ENCODE peak calls at places on chromosomes 11 and 22, in six cellular contexts. One of them, this sample, is unnamed.

GRCh38 chr22:19872779-19873137 is 18.1 kb upstream of the GNB1L start:
- DNase-seq in mesendoderm: no peak
- DNase-seq in IMR-90: no peak
- DNase-seq in H1: peak
- DNase-seq in H9: peak
- DNase-seq in mesenchymal stem cell: no peak
- DNase-seq in this sample: no peak

GRCh38 chr22:20745177-20745576 is 28.7 kb upstream of the SERPIND1 start:
- DNase-seq in H9: no peak
- DNase-seq in mesendoderm: no peak
- DNase-seq in H1: no peak
- DNase-seq in IMR-90: no peak
- DNase-seq in mesenchymal stem cell: no peak
- DNase-seq in this sample: no peak

GRCh38 chr11:65224939-65225283 is 36.9 kb upstream of the POLA2 start:
- DNase-seq in H9: peak
- DNase-seq in mesendoderm: peak
- DNase-seq in mesenchymal stem cell: peak
- DNase-seq in H1: no peak
- DNase-seq in IMR-90: peak
- DNase-seq in this sample: no peak

GRCh38 chr22:22454997-22455396 is 53.5 kb downstream of the ZNF280B start:
- DNase-seq in mesendoderm: no peak
- DNase-seq in H9: no peak
- DNase-seq in mesenchymal stem cell: no peak
- DNase-seq in H1: no peak
- DNase-seq in IMR-90: no peak
- DNase-seq in this sample: no peak

GRCh38 chr11:7654094-7654742 is 19.1 kb downstream of the CYB5R2 start:
- DNase-seq in mesendoderm: no peak
- DNase-seq in H9: no peak
- DNase-seq in mesenchymal stem cell: no peak
- DNase-seq in IMR-90: no peak
- DNase-seq in H1: no peak
- DNase-seq in this sample: no peak

GRCh38 chr11:46273511-46274205 is 3.8 kb upstream of the CREB3L1 start:
- DNase-seq in mesendoderm: no peak
- DNase-seq in H1: no peak
- DNase-seq in mesenchymal stem cell: no peak
- DNase-seq in IMR-90: no peak
- DNase-seq in H9: no peak
- DNase-seq in this sample: no peak

GRCh38 chr11:72814139-72814830 is at the start of gene ATG16L2:
- DNase-seq in H1: peak
- DNase-seq in IMR-90: peak
- DNase-seq in H9: peak
- DNase-seq in mesendoderm: peak
- DNase-seq in mesenchymal stem cell: peak
- DNase-seq in this sample: peak

GRCh38 chr11:111729441-111729840 is 36.7 kb downstream of the PPP2R1B start:
- DNase-seq in mesendoderm: no peak
- DNase-seq in H1: no peak
- DNase-seq in mesenchymal stem cell: no peak
- DNase-seq in IMR-90: peak
- DNase-seq in H9: no peak
- DNase-seq in this sample: no peak

GRCh38 chr11:68460741-68461283 is at the start of gene PPP6R3:
- DNase-seq in mesendoderm: no peak
- DNase-seq in H1: no peak
- DNase-seq in H9: no peak
- DNase-seq in IMR-90: no peak
- DNase-seq in mesenchymal stem cell: no peak
- DNase-seq in this sample: no peak

GRCh38 chr22:19117111-19117512 is 5.1 kb downstream of the DGCR2 start:
- DNase-seq in IMR-90: no peak
- DNase-seq in mesenchymal stem cell: no peak
- DNase-seq in H1: no peak
- DNase-seq in mesendoderm: no peak
- DNase-seq in H9: no peak
- DNase-seq in this sample: no peak

GRCh38 chr11:75467881-75468280 is 34.9 kb upstream of the KLHL35 start:
- DNase-seq in H1: no peak
- DNase-seq in mesendoderm: peak
- DNase-seq in mesenchymal stem cell: no peak
- DNase-seq in H9: no peak
- DNase-seq in IMR-90: no peak
- DNase-seq in this sample: no peak

GRCh38 chr11:74532496-74533246 is 39.1 kb upstream of the LIPT2 start:
- DNase-seq in H9: no peak
- DNase-seq in mesendoderm: no peak
- DNase-seq in mesenchymal stem cell: no peak
- DNase-seq in IMR-90: no peak
- DNase-seq in H1: no peak
- DNase-seq in this sample: no peak

GRCh38 chr22:38685761-38686160 is 4.0 kb downstream of the TOMM22 start:
- DNase-seq in IMR-90: no peak
- DNase-seq in H1: no peak
- DNase-seq in H9: no peak
- DNase-seq in mesenchymal stem cell: no peak
- DNase-seq in mesendoderm: no peak
- DNase-seq in this sample: no peak

GRCh38 chr22:43081968-43082367 is 7.2 kb downstream of the TTLL1 start:
- DNase-seq in H9: no peak
- DNase-seq in mesenchymal stem cell: no peak
- DNase-seq in H1: no peak
- DNase-seq in IMR-90: peak
- DNase-seq in mesendoderm: no peak
- DNase-seq in this sample: no peak

DNA sequence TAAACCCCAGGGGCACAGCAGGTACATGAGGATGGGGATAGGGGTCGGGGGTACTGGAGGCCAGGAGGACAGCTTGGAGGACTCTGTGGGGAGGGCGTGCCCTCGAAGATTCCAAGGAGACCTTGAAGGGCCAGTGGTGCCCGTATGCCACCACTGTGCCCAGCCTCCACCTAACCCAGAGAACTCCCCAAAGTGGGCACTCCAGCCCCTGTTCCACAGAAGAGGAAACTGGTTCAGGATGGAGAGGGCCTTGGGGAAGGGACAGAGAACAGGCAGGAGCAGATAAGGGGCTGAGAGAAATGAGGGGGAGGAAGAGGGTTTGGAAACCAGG is 2.2 kb upstream of the PHLDA2 start:
- DNase-seq in H1: no peak
- DNase-seq in mesendoderm: no peak
- DNase-seq in H9: no peak
- DNase-seq in IMR-90: no peak
- DNase-seq in mesenchymal stem cell: no peak
- DNase-seq in this sample: no peak
- H2BK15ac ChIP-seq in H1: peak
- H2BK15ac ChIP-seq in mesendoderm: no peak
- H2BK15ac ChIP-seq in H9: no peak
- H2BK15ac ChIP-seq in IMR-90: no peak
- H2BK15ac ChIP-seq in mesenchymal stem cell: no peak
- H2BK15ac ChIP-seq in this sample: no peak

GRCh38 chr22:29665486-29665885 is 54.3 kb upstream of the CABP7 start:
- DNase-seq in H1: no peak
- DNase-seq in mesendoderm: no peak
- DNase-seq in mesenchymal stem cell: no peak
- DNase-seq in H9: no peak
- DNase-seq in IMR-90: no peak
- DNase-seq in this sample: no peak

GRCh38 chr22:29670615-29671014 is 49.2 kb upstream of the CABP7 start:
- DNase-seq in H1: no peak
- DNase-seq in H9: no peak
- DNase-seq in mesendoderm: no peak
- DNase-seq in mesenchymal stem cell: no peak
- DNase-seq in IMR-90: no peak
- DNase-seq in this sample: peak

GRCh38 chr22:29673361-29673760 is 46.4 kb upstream of the CABP7 start:
- DNase-seq in H1: no peak
- DNase-seq in mesenchymal stem cell: no peak
- DNase-seq in mesendoderm: no peak
- DNase-seq in IMR-90: no peak
- DNase-seq in H9: no peak
- DNase-seq in this sample: no peak

GRCh38 chr22:29664731-29665130 is 55.1 kb upstream of the CABP7 start:
- DNase-seq in mesendoderm: no peak
- DNase-seq in mesenchymal stem cell: peak
- DNase-seq in H1: no peak
- DNase-seq in IMR-90: peak
- DNase-seq in H9: no peak
- DNase-seq in this sample: no peak

GRCh38 chr22:29668681-29669080 is 51.1 kb upstream of the CABP7 start:
- DNase-seq in IMR-90: no peak
- DNase-seq in mesendoderm: no peak
- DNase-seq in mesenchymal stem cell: no peak
- DNase-seq in H1: no peak
- DNase-seq in H9: no peak
- DNase-seq in this sample: no peak
- H3K18ac ChIP-seq in IMR-90: no peak
- H3K18ac ChIP-seq in mesendoderm: no peak
- H3K18ac ChIP-seq in mesenchymal stem cell: no peak
- H3K18ac ChIP-seq in H1: no peak
- H3K18ac ChIP-seq in H9: no peak
- H3K18ac ChIP-seq in this sample: no peak

GRCh38 chr11:96204721-96205459 is 138.1 kb downstream of the MAML2 start:
- DNase-seq in H9: no peak
- DNase-seq in IMR-90: no peak
- DNase-seq in mesendoderm: no peak
- DNase-seq in H1: no peak
- DNase-seq in mesenchymal stem cell: no peak
- DNase-seq in this sample: no peak
- H2BK15ac ChIP-seq in H9: no peak
- H2BK15ac ChIP-seq in IMR-90: no peak
- H2BK15ac ChIP-seq in mesendoderm: no peak
- H2BK15ac ChIP-seq in H1: no peak
- H2BK15ac ChIP-seq in mesenchymal stem cell: no peak
- H2BK15ac ChIP-seq in this sample: no peak

GRCh38 chr11:128335729-128336128 is 251.6 kb downstream of the ETS1 start:
- DNase-seq in IMR-90: no peak
- DNase-seq in mesendoderm: no peak
- DNase-seq in mesenchymal stem cell: no peak
- DNase-seq in H1: no peak
- DNase-seq in H9: no peak
- DNase-seq in this sample: no peak
- H3K18ac ChIP-seq in IMR-90: no peak
- H3K18ac ChIP-seq in mesendoderm: no peak
- H3K18ac ChIP-seq in mesenchymal stem cell: peak
- H3K18ac ChIP-seq in H1: no peak
- H3K18ac ChIP-seq in H9: no peak
- H3K18ac ChIP-seq in this sample: no peak

GRCh38 chr22:37473437-37473946 is 12.7 kb downstream of the MFNG start:
- DNase-seq in H1: no peak
- DNase-seq in IMR-90: no peak
- DNase-seq in mesendoderm: no peak
- DNase-seq in H9: no peak
- DNase-seq in mesenchymal stem cell: no peak
- DNase-seq in this sample: no peak

GRCh38 chr22:37474447-37475090 is 11.6 kb downstream of the MFNG start:
- DNase-seq in H1: no peak
- DNase-seq in IMR-90: no peak
- DNase-seq in H9: no peak
- DNase-seq in mesenchymal stem cell: no peak
- DNase-seq in mesendoderm: no peak
- DNase-seq in this sample: no peak

GRCh38 chr22:37470087-37470445 is 16.1 kb downstream of the MFNG start:
- DNase-seq in mesenchymal stem cell: no peak
- DNase-seq in H1: no peak
- DNase-seq in IMR-90: no peak
- DNase-seq in H9: no peak
- DNase-seq in mesendoderm: no peak
- DNase-seq in this sample: no peak

GRCh38 chr22:37471721-37472417 is 14.3 kb downstream of the MFNG start:
- DNase-seq in H1: no peak
- DNase-seq in mesenchymal stem cell: no peak
- DNase-seq in mesendoderm: no peak
- DNase-seq in H9: no peak
- DNase-seq in IMR-90: no peak
- DNase-seq in this sample: no peak

GRCh38 chr22:37472418-37473006 is 13.7 kb downstream of the MFNG start:
- DNase-seq in H1: peak
- DNase-seq in mesendoderm: peak
- DNase-seq in mesenchymal stem cell: peak
- DNase-seq in IMR-90: peak
- DNase-seq in H9: peak
- DNase-seq in this sample: no peak
- H2BK15ac ChIP-seq in H1: no peak
- H2BK15ac ChIP-seq in mesendoderm: no peak
- H2BK15ac ChIP-seq in mesenchymal stem cell: no peak
- H2BK15ac ChIP-seq in IMR-90: no peak
- H2BK15ac ChIP-seq in H9: no peak
- H2BK15ac ChIP-seq in this sample: no peak

GRCh38 chr22:45163074-45163416 is 680 bp upstream of the NUP50 start:
- DNase-seq in H1: no peak
- DNase-seq in mesendoderm: peak
- DNase-seq in IMR-90: peak
- DNase-seq in mesenchymal stem cell: peak
- DNase-seq in H9: peak
- DNase-seq in this sample: no peak
- H3K18ac ChIP-seq in H1: peak
- H3K18ac ChIP-seq in mesendoderm: peak
- H3K18ac ChIP-seq in IMR-90: no peak
- H3K18ac ChIP-seq in mesenchymal stem cell: peak
- H3K18ac ChIP-seq in H9: peak
- H3K18ac ChIP-seq in this sample: peak

GRCh38 chr11:128318856-128319474 is 268.4 kb downstream of the ETS1 start:
- DNase-seq in H1: no peak
- DNase-seq in IMR-90: peak
- DNase-seq in H9: no peak
- DNase-seq in mesendoderm: peak
- DNase-seq in mesenchymal stem cell: no peak
- DNase-seq in this sample: no peak
- H2BK15ac ChIP-seq in H1: no peak
- H2BK15ac ChIP-seq in IMR-90: no peak
- H2BK15ac ChIP-seq in H9: no peak
- H2BK15ac ChIP-seq in mesendoderm: no peak
- H2BK15ac ChIP-seq in mesenchymal stem cell: peak
- H2BK15ac ChIP-seq in this sample: no peak

This sample was measured in neuronal stem cell.